ENCODE peak calls at places on chromosomes 1 and 21, in five cellular contexts. V, S, P, U and Y are unnamed samples.

GRCh38 chr1:92481598-92482403 is 4.9 kb downstream of the GFI1 start:
- DNase-seq in U (no peak), P (no peak), S (peak), V (no peak), Y (peak)

GRCh38 chr1:192512426-192513125 is 63.0 kb upstream of the RGS1 start:
- DNase-seq in S (no peak), U (no peak), P (no peak), V (peak), Y (no peak)

GRCh38 chr1:59669752-59670312 is 144.9 kb upstream of the HOOK1 start:
- DNase-seq in V (peak), S (peak), U (no peak), P (no peak), Y (no peak)

GRCh38 chr21:39077816-39078215 is 105.4 kb downstream of the PSMG1 start:
- DNase-seq in V (no peak), U (no peak), P (no peak), S (no peak), Y (no peak)

GRCh38 chr1:59360170-59360569 is 63.3 kb downstream of the FGGY start:
- DNase-seq in U (no peak), V (no peak), P (peak), S (no peak), Y (peak)

GRCh38 chr1:20483833-20484525 is 2.0 kb downstream of the CAMK2N1 start:
- DNase-seq in U (peak), S (no peak), P (no peak), V (no peak), Y (peak)

GRCh38 chr1:42335050-42335808 is at the start of gene FOXJ3:
- DNase-seq in V (peak), U (peak), S (peak), P (peak), Y (peak)

GRCh38 chr1:2590233-2591141 is 3.9 kb downstream of the PRXL2B start:
- DNase-seq in S (peak), P (no peak), V (no peak), U (no peak), Y (no peak)

GRCh38 chr1:244665771-244666217 is 12.9 kb downstream of the DESI2 start:
- DNase-seq in P (no peak), V (no peak), S (no peak), U (no peak), Y (no peak)

GRCh38 chr1:105793541-105794146 is 1262.8 kb upstream of the PRMT6 start:
- DNase-seq in P (peak), S (no peak), V (no peak), U (peak), Y (no peak)